ENCODE peak calls at places on chromosome 3, in ten cellular contexts. S, W, M, L, T, J, B, P, Q and C are unnamed samples.

GRCh38 chr3:56862352-56863062 is 60.8 kb upstream of the ARHGEF3 start:
- DNase-seq in S (peak; percentile 33), W (no peak), M (no peak), L (no peak), T (peak; percentile 33), J (no peak), B (no peak), P (no peak), Q (peak; percentile 86), C (peak; percentile 30)

GRCh38 chr3:18066899-18067582 is 324.6 kb upstream of the TBC1D5 start:
- DNase-seq in S (no peak), W (no peak), M (no peak), L (no peak), T (no peak), J (no peak), B (no peak), P (no peak), Q (no peak), C (no peak)

GRCh38 chr3:72261566-72262564 is 476.9 kb upstream of the PROK2 start:
- DNase-seq in S (no peak), W (no peak), M (no peak), L (no peak), T (no peak), J (no peak), B (no peak), P (no peak), Q (no peak), C (no peak)

GRCh38 chr3:143600762-143601161 is 247.5 kb downstream of the SLC9A9 start:
- DNase-seq in S (no peak), W (no peak), M (no peak), L (no peak), T (no peak), J (no peak), B (no peak), P (no peak), Q (peak; percentile 77), C (peak; percentile 5)

GRCh38 chr3:14175383-14176037 is 2.9 kb downstream of the XPC start:
- DNase-seq in S (no peak), W (no peak), M (no peak), L (no peak), T (no peak), J (peak; percentile 38), B (no peak), P (peak; percentile 21), Q (peak; percentile 40), C (no peak)

GRCh38 chr3:65672876-65673815 is 365.6 kb downstream of the MAGI1 start:
- DNase-seq in S (no peak), W (peak; percentile 43), M (no peak), L (no peak), T (peak; percentile 49), J (no peak), B (peak; percentile 13), P (no peak), Q (peak; percentile 54), C (peak; percentile 50)

GRCh38 chr3:164004205-164004604 is 1074.1 kb downstream of the SI start:
- DNase-seq in S (no peak), W (no peak), M (no peak), L (no peak), T (no peak), J (no peak), B (peak; percentile 72), P (no peak), Q (no peak), C (peak; percentile 13)

GRCh38 chr3:50525191-50525590 is 21.8 kb upstream of the CACNA2D2 start:
- DNase-seq in S (no peak), W (no peak), M (no peak), L (no peak), T (no peak), J (no peak), B (no peak), P (no peak), Q (no peak), C (no peak)

GRCh38 chr3:197499427-197499826 is 56.3 kb downstream of the BDH1 start:
- DNase-seq in S (peak; percentile 99), W (no peak), M (no peak), L (no peak), T (no peak), J (no peak), B (no peak), P (no peak), Q (peak; percentile 93), C (no peak)

GRCh38 chr3:58164199-58164879 is 46.4 kb downstream of the DNASE1L3 start:
- DNase-seq in S (no peak), W (peak; percentile 75), M (no peak), L (no peak), T (peak; percentile 25), J (no peak), B (no peak), P (no peak), Q (no peak), C (peak; percentile 92)

GRCh38 chr3:178802993-178803693 is 266.9 kb downstream of the KCNMB2 start:
- DNase-seq in S (no peak), W (no peak), M (no peak), L (no peak), T (peak; percentile 19), J (no peak), B (no peak), P (no peak), Q (peak; percentile 17), C (peak; percentile 82)

GRCh38 chr3:39118931-39119660 is 11.6 kb downstream of the TTC21A start:
- DNase-seq in S (no peak), W (no peak), M (no peak), L (no peak), T (no peak), J (no peak), B (no peak), P (no peak), Q (no peak), C (no peak)

GRCh38 chr3:51637941-51638471 is 33.0 kb upstream of the TEX264 start:
- DNase-seq in S (peak; percentile 70), W (peak; percentile 75), M (no peak), L (no peak), T (peak; percentile 80), J (no peak), B (peak; percentile 78), P (no peak), Q (peak; percentile 79), C (peak; percentile 54)

GRCh38 chr3:175383813-175384212 is 524.7 kb downstream of the NAALADL2 start:
- DNase-seq in S (no peak), W (no peak), M (no peak), L (no peak), T (no peak), J (no peak), B (no peak), P (no peak), Q (no peak), C (no peak)

GRCh38 chr3:152400912-152401311 is 132.2 kb downstream of the MBNL1 start:
- DNase-seq in S (no peak), W (no peak), M (no peak), L (no peak), T (peak; percentile 17), J (no peak), B (no peak), P (no peak), Q (peak; percentile 65), C (no peak)

GRCh38 chr3:126054870-126055269 is 29.1 kb downstream of the SLC41A3 start:
- DNase-seq in S (no peak), W (no peak), M (no peak), L (no peak), T (no peak), J (no peak), B (no peak), P (no peak), Q (no peak), C (no peak)

GRCh38 chr3:11349466-11349865 is 77.3 kb downstream of the ATG7 start:
- DNase-seq in S (no peak), W (no peak), M (no peak), L (no peak), T (no peak), J (no peak), B (no peak), P (no peak), Q (peak; percentile 67), C (no peak)

GRCh38 chr3:34882764-34883163 is 756.6 kb upstream of the ARPP21 start:
- DNase-seq in S (no peak), W (no peak), M (no peak), L (no peak), T (no peak), J (no peak), B (no peak), P (no peak), Q (no peak), C (peak; percentile 0)

GRCh38 chr3:147392083-147392916 is 14.0 kb downstream of the ZIC4 start:
- DNase-seq in S (no peak), W (no peak), M (no peak), L (no peak), T (peak; percentile 94), J (no peak), B (peak; percentile 91), P (no peak), Q (no peak), C (peak; percentile 94)

GRCh38 chr3:71681224-71681668 is 44.0 kb downstream of the EIF4E3 start:
- DNase-seq in S (peak; percentile 26), W (peak; percentile 52), M (no peak), L (no peak), T (peak; percentile 81), J (no peak), B (peak; percentile 49), P (peak; percentile 14), Q (peak; percentile 90), C (no peak)

GRCh38 chr3:45244356-45244755 is 18.3 kb upstream of the TMEM158 start:
- DNase-seq in S (no peak), W (no peak), M (no peak), L (no peak), T (no peak), J (no peak), B (no peak), P (no peak), Q (peak; percentile 25), C (peak; percentile 16)

GRCh38 chr3:184590795-184591194 is 29.2 kb downstream of the EPHB3 start:
- DNase-seq in S (no peak), W (no peak), M (no peak), L (no peak), T (no peak), J (no peak), B (no peak), P (no peak), Q (no peak), C (no peak)

GRCh38 chr3:25664066-25664809 is 469 bp downstream of the TOP2B start:
- DNase-seq in S (peak; percentile 23), W (peak; percentile 57), M (peak; percentile 57), L (no peak), T (peak; percentile 68), J (peak; percentile 59), B (peak; percentile 86), P (peak; percentile 63), Q (peak; percentile 52), C (peak; percentile 71)

GRCh38 chr3:107958151-107958550 is 132.7 kb downstream of the CD47 start:
- DNase-seq in S (no peak), W (no peak), M (no peak), L (no peak), T (peak; percentile 24), J (no peak), B (no peak), P (no peak), Q (no peak), C (no peak)

GRCh38 chr3:52004158-52004787 is 8.6 kb upstream of the RPL29 start:
- DNase-seq in S (no peak), W (no peak), M (no peak), L (no peak), T (peak; percentile 45), J (no peak), B (peak; percentile 90), P (no peak), Q (peak; percentile 37), C (no peak)

GRCh38 chr3:158491968-158492367 is 79.0 kb upstream of the MLF1 start:
- DNase-seq in S (no peak), W (no peak), M (no peak), L (no peak), T (no peak), J (no peak), B (no peak), P (no peak), Q (no peak), C (no peak)

GRCh38 chr3:144809381-144809780 is 837.8 kb downstream of the DIPK2A start:
- DNase-seq in S (no peak), W (no peak), M (no peak), L (no peak), T (no peak), J (no peak), B (no peak), P (no peak), Q (no peak), C (no peak)